ENCODE peak calls at places on chromosomes 2 and 18, in four cellular contexts. One of them, this sample, is unnamed.

GRCh38 chr2:16441431-16441830 is 224.2 kb downstream of the CYRIA start:
- DNase-seq in fibroblast of the aortic adventitia: no peak
- DNase-seq in nephron progenitor cell: no peak
- DNase-seq in NCI-H1105: no peak
- DNase-seq in this sample: no peak

GRCh38 chr2:71510938-71511337 is 57.6 kb downstream of the DYSF start:
- DNase-seq in fibroblast of the aortic adventitia: no peak
- DNase-seq in nephron progenitor cell: no peak
- DNase-seq in NCI-H1105: no peak
- DNase-seq in this sample: no peak

GRCh38 chr2:241267249-241268067 is 48.0 kb downstream of the HDLBP start:
- DNase-seq in fibroblast of the aortic adventitia: no peak
- DNase-seq in nephron progenitor cell: no peak
- DNase-seq in NCI-H1105: no peak
- DNase-seq in this sample: no peak

GRCh38 chr2:240139666-240140393 is 628 bp downstream of the OTOS start:
- DNase-seq in fibroblast of the aortic adventitia: no peak
- DNase-seq in nephron progenitor cell: peak; percentile 71
- DNase-seq in NCI-H1105: no peak
- DNase-seq in this sample: no peak

GRCh38 chr2:9993490-9994165 is 42.1 kb downstream of the GRHL1 start:
- DNase-seq in fibroblast of the aortic adventitia: no peak
- DNase-seq in nephron progenitor cell: no peak
- DNase-seq in NCI-H1105: no peak
- DNase-seq in this sample: no peak

GRCh38 chr2:168456526-168457176 is 579 bp downstream of the CERS6 start:
- DNase-seq in fibroblast of the aortic adventitia: no peak
- DNase-seq in nephron progenitor cell: peak; percentile 72
- DNase-seq in NCI-H1105: peak; percentile 47
- DNase-seq in this sample: peak; percentile 32

GRCh38 chr18:2967820-2968219 is 45.1 kb downstream of the LPIN2 start:
- DNase-seq in fibroblast of the aortic adventitia: no peak
- DNase-seq in nephron progenitor cell: no peak
- DNase-seq in NCI-H1105: no peak
- DNase-seq in this sample: no peak

GRCh38 chr18:68843467-68844089 is 45.7 kb downstream of the CCDC102B start:
- DNase-seq in fibroblast of the aortic adventitia: peak; percentile 15
- DNase-seq in nephron progenitor cell: no peak
- DNase-seq in NCI-H1105: no peak
- DNase-seq in this sample: no peak

GRCh38 chr2:67994716-67995115 is 68.1 kb downstream of the C1D start:
- DNase-seq in fibroblast of the aortic adventitia: no peak
- DNase-seq in nephron progenitor cell: no peak
- DNase-seq in NCI-H1105: no peak
- DNase-seq in this sample: no peak

GRCh38 chr2:109321570-109321969 is 192.6 kb downstream of the SH3RF3 start:
- DNase-seq in fibroblast of the aortic adventitia: peak; percentile 49
- DNase-seq in nephron progenitor cell: no peak
- DNase-seq in NCI-H1105: no peak
- DNase-seq in this sample: no peak

GRCh38 chr2:157413342-157414035 is 30.4 kb downstream of the CYTIP start:
- DNase-seq in fibroblast of the aortic adventitia: no peak
- DNase-seq in nephron progenitor cell: no peak
- DNase-seq in NCI-H1105: no peak
- DNase-seq in this sample: no peak

GRCh38 chr2:216911886-216912285 is 52.0 kb upstream of the TNP1 start:
- DNase-seq in fibroblast of the aortic adventitia: peak; percentile 25
- DNase-seq in nephron progenitor cell: no peak
- DNase-seq in NCI-H1105: no peak
- DNase-seq in this sample: no peak

GRCh38 chr2:206069417-206069816 is 16.6 kb downstream of the INO80D start:
- DNase-seq in fibroblast of the aortic adventitia: no peak
- DNase-seq in nephron progenitor cell: no peak
- DNase-seq in NCI-H1105: no peak
- DNase-seq in this sample: no peak

GRCh38 chr2:179274749-179275148 is 10.1 kb upstream of the SESTD1 start:
- DNase-seq in fibroblast of the aortic adventitia: no peak
- DNase-seq in nephron progenitor cell: no peak
- DNase-seq in NCI-H1105: no peak
- DNase-seq in this sample: no peak

GRCh38 chr2:128368437-128369125 is 49.9 kb upstream of the HS6ST1 start:
- DNase-seq in fibroblast of the aortic adventitia: no peak
- DNase-seq in nephron progenitor cell: no peak
- DNase-seq in NCI-H1105: no peak
- DNase-seq in this sample: no peak

GRCh38 chr2:163734911-163735691 is 707 bp downstream of the FIGN start:
- DNase-seq in fibroblast of the aortic adventitia: peak; percentile 57
- DNase-seq in nephron progenitor cell: no peak
- DNase-seq in NCI-H1105: no peak
- DNase-seq in this sample: no peak

GRCh38 chr2:105396254-105397024 is 2.4 kb downstream of the FHL2 start:
- DNase-seq in fibroblast of the aortic adventitia: peak; percentile 95
- DNase-seq in nephron progenitor cell: no peak
- DNase-seq in NCI-H1105: no peak
- DNase-seq in this sample: no peak

GRCh38 chr2:219569041-219569440 is 2.3 kb downstream of the OBSL1 start:
- DNase-seq in fibroblast of the aortic adventitia: no peak
- DNase-seq in nephron progenitor cell: peak; percentile 45
- DNase-seq in NCI-H1105: no peak
- DNase-seq in this sample: no peak

GRCh38 chr18:48613589-48613988 is 74.8 kb downstream of the CTIF start:
- DNase-seq in fibroblast of the aortic adventitia: peak; percentile 30
- DNase-seq in nephron progenitor cell: peak; percentile 26
- DNase-seq in NCI-H1105: no peak
- DNase-seq in this sample: no peak

GRCh38 chr2:62045017-62045543 is 139.6 kb downstream of the COMMD1 start:
- DNase-seq in fibroblast of the aortic adventitia: no peak
- DNase-seq in nephron progenitor cell: no peak
- DNase-seq in NCI-H1105: no peak
- DNase-seq in this sample: no peak

GRCh38 chr18:3450358-3451107 is 561 bp downstream of the TGIF1 start:
- DNase-seq in fibroblast of the aortic adventitia: peak; percentile 85
- DNase-seq in nephron progenitor cell: peak; percentile 59
- DNase-seq in NCI-H1105: no peak
- DNase-seq in this sample: peak; percentile 71

GRCh38 chr18:22961156-22961555 is 28.0 kb downstream of the RBBP8 start:
- DNase-seq in fibroblast of the aortic adventitia: no peak
- DNase-seq in nephron progenitor cell: no peak
- DNase-seq in NCI-H1105: no peak
- DNase-seq in this sample: no peak

GRCh38 chr2:215003001-215003400 is 135.4 kb downstream of the ABCA12 start:
- DNase-seq in fibroblast of the aortic adventitia: peak; percentile 9
- DNase-seq in nephron progenitor cell: peak; percentile 36
- DNase-seq in NCI-H1105: no peak
- DNase-seq in this sample: no peak

GRCh38 chr2:128782411-128783192 is 463.9 kb upstream of the HS6ST1 start:
- DNase-seq in fibroblast of the aortic adventitia: no peak
- DNase-seq in nephron progenitor cell: no peak
- DNase-seq in NCI-H1105: no peak
- DNase-seq in this sample: peak; percentile 19